ENCODE peak calls at places on chromosomes 4 and X, in ten cellular contexts. One of them, this sample, is unnamed.

GRCh38 chr4:140003851-140004579 is 150.0 kb downstream of the MAML3 start:
- DNase-seq in neural crest cell: no peak
- DNase-seq in nephron progenitor cell: no peak
- DNase-seq in activated T-helper 1 cell treated with anti-CD3 and anti-CD28 coated beads, Interleukin-2, amount 50 U/mL, for 16 hours: no peak
- DNase-seq in PC-3: no peak
- DNase-seq in stimulated activated CD4-positive, alpha-beta T cell treated with anti-CD3 and anti-CD28 coated beads, Interleukin-1b, Interleukin-23, amount 100 ng/mL, for 24 hours: no peak
- DNase-seq in spleen: no peak
- DNase-seq in T-helper 2 cell: no peak
- DNase-seq in NCI-H460: no peak
- DNase-seq in C1 segment of cervical spinal cord: no peak
- DNase-seq in this sample: no peak

GRCh38 chr4:20552004-20552403 is 148.3 kb upstream of the PACRGL start:
- DNase-seq in neural crest cell: no peak
- DNase-seq in nephron progenitor cell: no peak
- DNase-seq in activated T-helper 1 cell treated with anti-CD3 and anti-CD28 coated beads, Interleukin-2, amount 50 U/mL, for 16 hours: no peak
- DNase-seq in PC-3: no peak
- DNase-seq in stimulated activated CD4-positive, alpha-beta T cell treated with anti-CD3 and anti-CD28 coated beads, Interleukin-1b, Interleukin-23, amount 100 ng/mL, for 24 hours: no peak
- DNase-seq in spleen: no peak
- DNase-seq in T-helper 2 cell: no peak
- DNase-seq in NCI-H460: no peak
- DNase-seq in C1 segment of cervical spinal cord: no peak
- DNase-seq in this sample: no peak

GRCh38 chr4:161564230-161564834 is 599.5 kb downstream of the FSTL5 start:
- DNase-seq in neural crest cell: no peak
- DNase-seq in nephron progenitor cell: no peak
- DNase-seq in activated T-helper 1 cell treated with anti-CD3 and anti-CD28 coated beads, Interleukin-2, amount 50 U/mL, for 16 hours: no peak
- DNase-seq in PC-3: peak
- DNase-seq in stimulated activated CD4-positive, alpha-beta T cell treated with anti-CD3 and anti-CD28 coated beads, Interleukin-1b, Interleukin-23, amount 100 ng/mL, for 24 hours: no peak
- DNase-seq in spleen: no peak
- DNase-seq in T-helper 2 cell: no peak
- DNase-seq in NCI-H460: no peak
- DNase-seq in C1 segment of cervical spinal cord: no peak
- DNase-seq in this sample: no peak

GRCh38 chr4:8409271-8410065 is 31.1 kb downstream of the ACOX3 start:
- DNase-seq in neural crest cell: no peak
- DNase-seq in nephron progenitor cell: peak
- DNase-seq in activated T-helper 1 cell treated with anti-CD3 and anti-CD28 coated beads, Interleukin-2, amount 50 U/mL, for 16 hours: no peak
- DNase-seq in PC-3: peak
- DNase-seq in stimulated activated CD4-positive, alpha-beta T cell treated with anti-CD3 and anti-CD28 coated beads, Interleukin-1b, Interleukin-23, amount 100 ng/mL, for 24 hours: no peak
- DNase-seq in spleen: peak
- DNase-seq in T-helper 2 cell: peak
- DNase-seq in NCI-H460: no peak
- DNase-seq in C1 segment of cervical spinal cord: no peak
- DNase-seq in this sample: no peak

GRCh38 chr4:38601244-38601915 is 62.6 kb upstream of the KLF3 start:
- DNase-seq in neural crest cell: no peak
- DNase-seq in nephron progenitor cell: no peak
- DNase-seq in activated T-helper 1 cell treated with anti-CD3 and anti-CD28 coated beads, Interleukin-2, amount 50 U/mL, for 16 hours: no peak
- DNase-seq in PC-3: peak
- DNase-seq in stimulated activated CD4-positive, alpha-beta T cell treated with anti-CD3 and anti-CD28 coated beads, Interleukin-1b, Interleukin-23, amount 100 ng/mL, for 24 hours: no peak
- DNase-seq in spleen: no peak
- DNase-seq in T-helper 2 cell: no peak
- DNase-seq in NCI-H460: peak
- DNase-seq in C1 segment of cervical spinal cord: no peak
- DNase-seq in this sample: no peak

GRCh38 chrX:44175455-44175854 is 168.0 kb downstream of the EFHC2 start:
- DNase-seq in neural crest cell: no peak
- DNase-seq in nephron progenitor cell: no peak
- DNase-seq in activated T-helper 1 cell treated with anti-CD3 and anti-CD28 coated beads, Interleukin-2, amount 50 U/mL, for 16 hours: no peak
- DNase-seq in PC-3: no peak
- DNase-seq in stimulated activated CD4-positive, alpha-beta T cell treated with anti-CD3 and anti-CD28 coated beads, Interleukin-1b, Interleukin-23, amount 100 ng/mL, for 24 hours: no peak
- DNase-seq in spleen: no peak
- DNase-seq in T-helper 2 cell: no peak
- DNase-seq in NCI-H460: no peak
- DNase-seq in C1 segment of cervical spinal cord: no peak
- DNase-seq in this sample: no peak

GRCh38 chr4:156954598-156954997 is 17.0 kb downstream of the PDGFC start:
- DNase-seq in neural crest cell: no peak
- DNase-seq in nephron progenitor cell: no peak
- DNase-seq in activated T-helper 1 cell treated with anti-CD3 and anti-CD28 coated beads, Interleukin-2, amount 50 U/mL, for 16 hours: no peak
- DNase-seq in PC-3: no peak
- DNase-seq in stimulated activated CD4-positive, alpha-beta T cell treated with anti-CD3 and anti-CD28 coated beads, Interleukin-1b, Interleukin-23, amount 100 ng/mL, for 24 hours: no peak
- DNase-seq in spleen: no peak
- DNase-seq in T-helper 2 cell: no peak
- DNase-seq in NCI-H460: no peak
- DNase-seq in C1 segment of cervical spinal cord: no peak
- DNase-seq in this sample: no peak

GRCh38 chr4:83170952-83171399 is 56.4 kb upstream of the PLAC8 start:
- DNase-seq in neural crest cell: no peak
- DNase-seq in nephron progenitor cell: no peak
- DNase-seq in activated T-helper 1 cell treated with anti-CD3 and anti-CD28 coated beads, Interleukin-2, amount 50 U/mL, for 16 hours: no peak
- DNase-seq in PC-3: no peak
- DNase-seq in stimulated activated CD4-positive, alpha-beta T cell treated with anti-CD3 and anti-CD28 coated beads, Interleukin-1b, Interleukin-23, amount 100 ng/mL, for 24 hours: no peak
- DNase-seq in spleen: no peak
- DNase-seq in T-helper 2 cell: peak
- DNase-seq in NCI-H460: no peak
- DNase-seq in C1 segment of cervical spinal cord: no peak
- DNase-seq in this sample: no peak

GRCh38 chr4:136864580-136865185 is 667.6 kb downstream of the PCDH18 start:
- DNase-seq in neural crest cell: peak
- DNase-seq in nephron progenitor cell: peak
- DNase-seq in activated T-helper 1 cell treated with anti-CD3 and anti-CD28 coated beads, Interleukin-2, amount 50 U/mL, for 16 hours: no peak
- DNase-seq in PC-3: peak
- DNase-seq in stimulated activated CD4-positive, alpha-beta T cell treated with anti-CD3 and anti-CD28 coated beads, Interleukin-1b, Interleukin-23, amount 100 ng/mL, for 24 hours: no peak
- DNase-seq in spleen: no peak
- DNase-seq in T-helper 2 cell: peak
- DNase-seq in NCI-H460: peak
- DNase-seq in C1 segment of cervical spinal cord: no peak
- DNase-seq in this sample: peak

GRCh38 chr4:28518781-28519180 is 1658.1 kb downstream of the STIM2 start:
- DNase-seq in neural crest cell: no peak
- DNase-seq in nephron progenitor cell: no peak
- DNase-seq in activated T-helper 1 cell treated with anti-CD3 and anti-CD28 coated beads, Interleukin-2, amount 50 U/mL, for 16 hours: no peak
- DNase-seq in PC-3: peak
- DNase-seq in stimulated activated CD4-positive, alpha-beta T cell treated with anti-CD3 and anti-CD28 coated beads, Interleukin-1b, Interleukin-23, amount 100 ng/mL, for 24 hours: no peak
- DNase-seq in spleen: no peak
- DNase-seq in T-helper 2 cell: no peak
- DNase-seq in NCI-H460: no peak
- DNase-seq in C1 segment of cervical spinal cord: no peak
- DNase-seq in this sample: no peak

GRCh38 chr4:93617596-93617995 is 211.0 kb upstream of the ATOH1 start:
- DNase-seq in neural crest cell: no peak
- DNase-seq in nephron progenitor cell: no peak
- DNase-seq in activated T-helper 1 cell treated with anti-CD3 and anti-CD28 coated beads, Interleukin-2, amount 50 U/mL, for 16 hours: no peak
- DNase-seq in PC-3: no peak
- DNase-seq in stimulated activated CD4-positive, alpha-beta T cell treated with anti-CD3 and anti-CD28 coated beads, Interleukin-1b, Interleukin-23, amount 100 ng/mL, for 24 hours: no peak
- DNase-seq in spleen: no peak
- DNase-seq in T-helper 2 cell: no peak
- DNase-seq in NCI-H460: no peak
- DNase-seq in C1 segment of cervical spinal cord: no peak
- DNase-seq in this sample: no peak

GRCh38 chr4:6119507-6120020 is 80.8 kb downstream of the JAKMIP1 start:
- DNase-seq in neural crest cell: no peak
- DNase-seq in nephron progenitor cell: no peak
- DNase-seq in activated T-helper 1 cell treated with anti-CD3 and anti-CD28 coated beads, Interleukin-2, amount 50 U/mL, for 16 hours: no peak
- DNase-seq in PC-3: peak
- DNase-seq in stimulated activated CD4-positive, alpha-beta T cell treated with anti-CD3 and anti-CD28 coated beads, Interleukin-1b, Interleukin-23, amount 100 ng/mL, for 24 hours: no peak
- DNase-seq in spleen: no peak
- DNase-seq in T-helper 2 cell: peak
- DNase-seq in NCI-H460: no peak
- DNase-seq in C1 segment of cervical spinal cord: no peak
- DNase-seq in this sample: no peak

GRCh38 chr4:178955614-178956013 is 1513.4 kb upstream of the AGA start:
- DNase-seq in neural crest cell: no peak
- DNase-seq in nephron progenitor cell: no peak
- DNase-seq in activated T-helper 1 cell treated with anti-CD3 and anti-CD28 coated beads, Interleukin-2, amount 50 U/mL, for 16 hours: no peak
- DNase-seq in PC-3: peak
- DNase-seq in stimulated activated CD4-positive, alpha-beta T cell treated with anti-CD3 and anti-CD28 coated beads, Interleukin-1b, Interleukin-23, amount 100 ng/mL, for 24 hours: no peak
- DNase-seq in spleen: no peak
- DNase-seq in T-helper 2 cell: no peak
- DNase-seq in NCI-H460: no peak
- DNase-seq in C1 segment of cervical spinal cord: no peak
- DNase-seq in this sample: no peak

GRCh38 chr4:23122666-23123400 is 430.1 kb downstream of the GBA3 start:
- DNase-seq in neural crest cell: no peak
- DNase-seq in nephron progenitor cell: no peak
- DNase-seq in activated T-helper 1 cell treated with anti-CD3 and anti-CD28 coated beads, Interleukin-2, amount 50 U/mL, for 16 hours: no peak
- DNase-seq in PC-3: no peak
- DNase-seq in stimulated activated CD4-positive, alpha-beta T cell treated with anti-CD3 and anti-CD28 coated beads, Interleukin-1b, Interleukin-23, amount 100 ng/mL, for 24 hours: no peak
- DNase-seq in spleen: no peak
- DNase-seq in T-helper 2 cell: no peak
- DNase-seq in NCI-H460: no peak
- DNase-seq in C1 segment of cervical spinal cord: no peak
- DNase-seq in this sample: no peak

GRCh38 chr4:152258804-152259708 is 276.8 kb downstream of the FBXW7 start:
- DNase-seq in neural crest cell: no peak
- DNase-seq in nephron progenitor cell: no peak
- DNase-seq in activated T-helper 1 cell treated with anti-CD3 and anti-CD28 coated beads, Interleukin-2, amount 50 U/mL, for 16 hours: no peak
- DNase-seq in PC-3: peak
- DNase-seq in stimulated activated CD4-positive, alpha-beta T cell treated with anti-CD3 and anti-CD28 coated beads, Interleukin-1b, Interleukin-23, amount 100 ng/mL, for 24 hours: no peak
- DNase-seq in spleen: no peak
- DNase-seq in T-helper 2 cell: no peak
- DNase-seq in NCI-H460: no peak
- DNase-seq in C1 segment of cervical spinal cord: no peak
- DNase-seq in this sample: no peak

GRCh38 chr4:18106620-18107019 is 85.1 kb upstream of the LCORL start:
- DNase-seq in neural crest cell: no peak
- DNase-seq in nephron progenitor cell: no peak
- DNase-seq in activated T-helper 1 cell treated with anti-CD3 and anti-CD28 coated beads, Interleukin-2, amount 50 U/mL, for 16 hours: no peak
- DNase-seq in PC-3: no peak
- DNase-seq in stimulated activated CD4-positive, alpha-beta T cell treated with anti-CD3 and anti-CD28 coated beads, Interleukin-1b, Interleukin-23, amount 100 ng/mL, for 24 hours: no peak
- DNase-seq in spleen: no peak
- DNase-seq in T-helper 2 cell: no peak
- DNase-seq in NCI-H460: no peak
- DNase-seq in C1 segment of cervical spinal cord: no peak
- DNase-seq in this sample: no peak

GRCh38 chrX:18422325-18422724 is 3.1 kb upstream of the CDKL5 start:
- DNase-seq in neural crest cell: no peak
- DNase-seq in nephron progenitor cell: no peak
- DNase-seq in activated T-helper 1 cell treated with anti-CD3 and anti-CD28 coated beads, Interleukin-2, amount 50 U/mL, for 16 hours: no peak
- DNase-seq in PC-3: peak
- DNase-seq in stimulated activated CD4-positive, alpha-beta T cell treated with anti-CD3 and anti-CD28 coated beads, Interleukin-1b, Interleukin-23, amount 100 ng/mL, for 24 hours: no peak
- DNase-seq in spleen: no peak
- DNase-seq in T-helper 2 cell: no peak
- DNase-seq in NCI-H460: peak
- DNase-seq in C1 segment of cervical spinal cord: no peak
- DNase-seq in this sample: no peak

GRCh38 chr4:15918484-15919129 is 19.9 kb downstream of the FGFBP1 start:
- DNase-seq in neural crest cell: no peak
- DNase-seq in nephron progenitor cell: no peak
- DNase-seq in activated T-helper 1 cell treated with anti-CD3 and anti-CD28 coated beads, Interleukin-2, amount 50 U/mL, for 16 hours: no peak
- DNase-seq in PC-3: peak
- DNase-seq in stimulated activated CD4-positive, alpha-beta T cell treated with anti-CD3 and anti-CD28 coated beads, Interleukin-1b, Interleukin-23, amount 100 ng/mL, for 24 hours: no peak
- DNase-seq in spleen: no peak
- DNase-seq in T-helper 2 cell: no peak
- DNase-seq in NCI-H460: no peak
- DNase-seq in C1 segment of cervical spinal cord: no peak
- DNase-seq in this sample: no peak

GRCh38 chr4:40200881-40201797 is 4.3 kb downstream of the RHOH start:
- DNase-seq in neural crest cell: no peak
- DNase-seq in nephron progenitor cell: no peak
- DNase-seq in activated T-helper 1 cell treated with anti-CD3 and anti-CD28 coated beads, Interleukin-2, amount 50 U/mL, for 16 hours: no peak
- DNase-seq in PC-3: peak
- DNase-seq in stimulated activated CD4-positive, alpha-beta T cell treated with anti-CD3 and anti-CD28 coated beads, Interleukin-1b, Interleukin-23, amount 100 ng/mL, for 24 hours: no peak
- DNase-seq in spleen: no peak
- DNase-seq in T-helper 2 cell: peak
- DNase-seq in NCI-H460: peak
- DNase-seq in C1 segment of cervical spinal cord: no peak
- DNase-seq in this sample: no peak

GRCh38 chr4:154491341-154491679 is 289 bp downstream of the DCHS2 start:
- DNase-seq in neural crest cell: no peak
- DNase-seq in nephron progenitor cell: no peak
- DNase-seq in activated T-helper 1 cell treated with anti-CD3 and anti-CD28 coated beads, Interleukin-2, amount 50 U/mL, for 16 hours: no peak
- DNase-seq in PC-3: peak
- DNase-seq in stimulated activated CD4-positive, alpha-beta T cell treated with anti-CD3 and anti-CD28 coated beads, Interleukin-1b, Interleukin-23, amount 100 ng/mL, for 24 hours: no peak
- DNase-seq in spleen: peak
- DNase-seq in T-helper 2 cell: no peak
- DNase-seq in NCI-H460: no peak
- DNase-seq in C1 segment of cervical spinal cord: peak
- DNase-seq in this sample: peak

GRCh38 chr4:38605794-38606586 is 58.0 kb upstream of the KLF3 start:
- DNase-seq in neural crest cell: no peak
- DNase-seq in nephron progenitor cell: peak
- DNase-seq in activated T-helper 1 cell treated with anti-CD3 and anti-CD28 coated beads, Interleukin-2, amount 50 U/mL, for 16 hours: no peak
- DNase-seq in PC-3: no peak
- DNase-seq in stimulated activated CD4-positive, alpha-beta T cell treated with anti-CD3 and anti-CD28 coated beads, Interleukin-1b, Interleukin-23, amount 100 ng/mL, for 24 hours: no peak
- DNase-seq in spleen: no peak
- DNase-seq in T-helper 2 cell: no peak
- DNase-seq in NCI-H460: no peak
- DNase-seq in C1 segment of cervical spinal cord: no peak
- DNase-seq in this sample: no peak

GRCh38 chr4:72858328-72858727 is 211.2 kb downstream of the COX18 start:
- DNase-seq in neural crest cell: no peak
- DNase-seq in nephron progenitor cell: no peak
- DNase-seq in activated T-helper 1 cell treated with anti-CD3 and anti-CD28 coated beads, Interleukin-2, amount 50 U/mL, for 16 hours: no peak
- DNase-seq in PC-3: peak
- DNase-seq in stimulated activated CD4-positive, alpha-beta T cell treated with anti-CD3 and anti-CD28 coated beads, Interleukin-1b, Interleukin-23, amount 100 ng/mL, for 24 hours: no peak
- DNase-seq in spleen: no peak
- DNase-seq in T-helper 2 cell: no peak
- DNase-seq in NCI-H460: no peak
- DNase-seq in C1 segment of cervical spinal cord: no peak
- DNase-seq in this sample: no peak